ENCODE peak calls at places on chromosomes 4 and X, in five cellular contexts. R is H7, U is aorta, K is astrocyte of the spinal cord, P is heart left ventricle. H is an unnamed sample.

GRCh38 chrX:17237146-17237545 is 137.9 kb upstream of the NHS start:
- DNase-seq in K (no peak), U (no peak), P (no peak), R (no peak), H (no peak)

GRCh38 chrX:64850371-64851082 is 125.7 kb downstream of the ZC4H2 start:
- DNase-seq in P (no peak), R (no peak), K (no peak), U (no peak), H (no peak)

GRCh38 chr4:7722716-7723115 is 216.9 kb downstream of the AFAP1 start:
- DNase-seq in P (no peak), U (no peak), R (no peak), K (no peak), H (no peak)

GRCh38 chr4:155666701-155667537 is at the start of gene GUCY1A1:
- DNase-seq in U (peak), R (peak), K (peak), P (peak), H (no peak)

GRCh38 chrX:13373807-13374187 is 53.9 kb upstream of the ATXN3L start:
- DNase-seq in P (no peak), R (no peak), K (peak), U (no peak), H (peak)

GRCh38 chr4:107564326-107564725 is 155.7 kb downstream of the PAPSS1 start:
- DNase-seq in U (no peak), R (no peak), P (no peak), K (peak), H (peak)

GRCh38 chrX:21656587-21657317 is 1.4 kb downstream of the KLHL34 start:
- DNase-seq in P (peak), U (no peak), K (no peak), R (peak), H (no peak)

GRCh38 chr4:65658117-65658516 is 12.2 kb downstream of the EPHA5 start:
- DNase-seq in K (no peak), U (no peak), R (no peak), P (no peak), H (no peak)

GRCh38 chr4:100008048-100008447 is 58.0 kb upstream of the H2AZ1 start:
- DNase-seq in R (no peak), U (no peak), P (no peak), K (peak), H (peak)

GRCh38 chr4:6498511-6499240 is 26.3 kb upstream of the PPP2R2C start:
- DNase-seq in U (no peak), K (no peak), P (no peak), R (no peak), H (no peak)

GRCh38 chr4:137532869-137533236 is 559 bp upstream of the PCDH18 start:
- DNase-seq in U (no peak), R (no peak), P (no peak), K (peak), H (no peak)

GRCh38 chrX:18468599-18468998 is 43.2 kb downstream of the CDKL5 start:
- DNase-seq in K (no peak), R (no peak), P (no peak), U (no peak), H (no peak)

GRCh38 chrX:76279007-76279406 is 106.1 kb downstream of the PBDC1 start:
- DNase-seq in K (peak), R (peak), U (no peak), P (no peak), H (peak)

GRCh38 chr4:35885081-35885480 is 359.2 kb downstream of the ARAP2 start:
- DNase-seq in U (no peak), K (no peak), P (no peak), R (no peak), H (no peak)

GRCh38 chr4:40180356-40180755 is 16.5 kb upstream of the RHOH start:
- DNase-seq in U (no peak), R (no peak), K (peak), P (no peak), H (peak)

GRCh38 chr4:121669163-121669550 is 27.6 kb downstream of the ANXA5 start:
- DNase-seq in U (no peak), P (no peak), K (peak), R (no peak), H (peak)

GRCh38 chrX:149527705-149528104 is 13.1 kb upstream of the EOLA1 start:
- DNase-seq in P (no peak), R (peak), U (no peak), K (peak), H (peak)

GRCh38 chrX:43688586-43688985 is 32.5 kb downstream of the MAOA start:
- DNase-seq in K (no peak), P (no peak), R (no peak), U (no peak), H (no peak)

GRCh38 chrX:120517936-120518335 is 42.8 kb downstream of the CUL4B start:
- DNase-seq in P (no peak), R (no peak), K (peak), U (no peak), H (peak)

GRCh38 chrX:3651272-3651671 is 62.2 kb downstream of the PRKX start:
- DNase-seq in U (no peak), K (peak), R (no peak), P (no peak), H (peak)

GRCh38 chr4:29558789-29559188 is 1161.4 kb upstream of the PCDH7 start:
- DNase-seq in P (no peak), U (no peak), K (no peak), R (no peak), H (no peak)

GRCh38 chr4:47525154-47525819 is 40.2 kb downstream of the ATP10D start:
- DNase-seq in R (no peak), K (peak), P (no peak), U (no peak), H (peak)

GRCh38 chrX:8849945-8850344 is 48.8 kb upstream of the FAM9A start:
- DNase-seq in R (peak), K (no peak), P (no peak), U (no peak), H (no peak)

GRCh38 chr4:183504930-183505555 is at the start of gene ING2:
- DNase-seq in P (no peak), K (no peak), R (peak), U (no peak), H (peak)

GRCh38 chr4:54909964-54910363 is 215.4 kb downstream of the KDR start:
- DNase-seq in U (no peak), R (no peak), K (no peak), P (no peak), H (no peak)

GRCh38 chr4:54657194-54657555 is 582 bp upstream of the KIT start:
- DNase-seq in K (no peak), R (peak), P (no peak), U (no peak), H (no peak)

GRCh38 chrX:68568136-68568535 is 69.3 kb downstream of the YIPF6 start:
- DNase-seq in P (no peak), U (no peak), K (no peak), R (no peak), H (no peak)

GRCh38 chr4:168740686-168741085 is 243.8 kb downstream of the PALLD start:
- DNase-seq in U (no peak), R (no peak), P (no peak), K (no peak), H (no peak)

GRCh38 chr4:181504846-181505374 is 738.3 kb upstream of the TENM3 start:
- DNase-seq in P (no peak), U (no peak), R (no peak), K (no peak), H (no peak)

GRCh38 chrX:53086464-53086863 is 4.3 kb downstream of the TSPYL2 start:
- DNase-seq in K (no peak), U (no peak), P (peak), R (no peak), H (no peak)

GRCh38 chr4:169774466-169775445 is 17.0 kb upstream of the HPF1 start:
- DNase-seq in P (no peak), K (peak), R (peak), U (no peak), H (no peak)

GRCh38 chr4:3227878-3228675 is 20.9 kb upstream of the MSANTD1 start:
- DNase-seq in U (peak), K (no peak), P (peak), R (no peak), H (no peak)

GRCh38 chr4:66927937-66928336 is 617.4 kb downstream of the CENPC start:
- DNase-seq in P (no peak), U (no peak), R (no peak), K (no peak), H (no peak)

GRCh38 chr4:76745264-76745663 is 152.7 kb downstream of the SOWAHB start:
- DNase-seq in P (no peak), R (no peak), K (no peak), U (no peak), H (no peak)

GRCh38 chrX:93594780-93595179 is 78.6 kb downstream of the NAP1L3 start:
- DNase-seq in K (no peak), U (no peak), R (no peak), P (no peak), H (no peak)

DNA sequence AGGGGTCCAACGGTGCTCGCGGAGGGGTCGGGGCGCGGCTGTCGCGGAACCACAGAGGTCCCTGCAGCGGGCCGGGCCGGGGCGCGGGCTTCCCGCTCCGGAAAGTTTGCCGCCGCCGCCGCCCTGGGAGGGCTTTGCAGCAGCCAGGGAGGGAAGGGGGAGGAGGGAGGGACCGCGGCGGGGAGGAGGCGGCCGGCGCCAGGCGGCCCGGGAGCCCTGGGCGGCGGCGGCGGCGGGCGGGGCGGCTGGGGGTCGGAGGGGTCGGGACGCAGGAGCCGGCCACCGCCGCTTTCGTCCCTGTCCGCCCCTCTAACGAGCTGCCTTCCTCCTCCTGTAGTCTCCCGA is 375 bp downstream of the FGFR3 start:
- DNase-seq in R (peak), P (peak), U (no peak), K (no peak), H (no peak)
- H3K4me3 ChIP-seq in R (peak), P (no peak), U (peak), K (no peak), H (peak)

DNA sequence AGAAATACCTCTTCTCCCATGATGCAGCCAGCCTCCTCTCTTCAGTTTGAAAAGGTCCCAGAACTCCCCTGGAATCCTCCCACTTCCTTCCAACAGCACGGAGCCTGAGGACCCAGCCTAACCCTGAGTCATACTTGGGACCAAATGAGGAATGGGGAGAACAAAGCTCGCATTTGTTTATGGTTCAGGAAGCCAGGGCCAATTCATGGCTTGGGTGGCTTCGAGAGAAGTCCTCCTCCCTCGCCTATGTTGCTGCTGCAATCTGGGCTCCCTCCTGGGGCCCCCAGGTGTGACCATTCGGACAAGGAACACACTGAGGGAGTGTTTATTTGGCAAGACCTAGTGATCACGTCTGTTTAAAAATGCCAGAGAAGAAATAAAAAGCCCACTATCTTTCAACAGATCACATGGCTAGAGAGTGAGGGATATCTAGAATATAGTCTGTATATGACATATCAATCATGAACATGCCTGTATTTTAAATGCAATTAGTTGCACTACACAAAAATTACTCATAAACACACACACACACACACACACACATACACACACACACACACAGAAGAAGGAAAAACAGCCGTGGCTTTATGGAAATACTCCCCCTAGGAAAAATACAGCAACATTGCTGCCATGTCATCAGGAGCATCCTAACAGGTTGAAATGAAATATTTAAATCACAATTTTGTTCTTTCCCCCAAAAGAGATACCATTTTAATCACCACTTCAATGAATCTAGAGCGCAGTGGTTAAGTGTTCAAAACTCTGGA is 155.7 kb upstream of the MAP3K15 start:
- DNase-seq in R (peak), P (peak), U (peak), K (peak), H (peak)
- H3K4me3 ChIP-seq in R (no peak), P (no peak), U (no peak), K (peak), H (peak)

GRCh38 chr4:162849922-162850321 is 316.8 kb downstream of the NAF1 start:
- DNase-seq in P (no peak), K (no peak), R (no peak), U (no peak), H (no peak)
- H3K4me3 ChIP-seq in P (no peak), K (no peak), R (no peak), U (no peak), H (no peak)

GRCh38 chr4:140096483-140096861 is 57.5 kb downstream of the MAML3 start:
- DNase-seq in R (no peak), P (no peak), U (no peak), K (no peak), H (no peak)

GRCh38 chr4:140097572-140097971 is 56.4 kb downstream of the MAML3 start:
- DNase-seq in U (no peak), K (no peak), P (no peak), R (no peak), H (no peak)

GRCh38 chr4:140094701-140095420 is 59.1 kb downstream of the MAML3 start:
- DNase-seq in K (peak), U (peak), R (peak), P (peak), H (no peak)

GRCh38 chr4:140096921-140097320 is 57.1 kb downstream of the MAML3 start:
- DNase-seq in P (no peak), K (no peak), R (no peak), U (no peak), H (no peak)

GRCh38 chr4:140095694-140096482 is 58.1 kb downstream of the MAML3 start:
- DNase-seq in P (peak), K (peak), U (peak), R (no peak), H (peak)
- H3K4me3 ChIP-seq in P (no peak), K (no peak), U (no peak), R (no peak), H (no peak)

DNA sequence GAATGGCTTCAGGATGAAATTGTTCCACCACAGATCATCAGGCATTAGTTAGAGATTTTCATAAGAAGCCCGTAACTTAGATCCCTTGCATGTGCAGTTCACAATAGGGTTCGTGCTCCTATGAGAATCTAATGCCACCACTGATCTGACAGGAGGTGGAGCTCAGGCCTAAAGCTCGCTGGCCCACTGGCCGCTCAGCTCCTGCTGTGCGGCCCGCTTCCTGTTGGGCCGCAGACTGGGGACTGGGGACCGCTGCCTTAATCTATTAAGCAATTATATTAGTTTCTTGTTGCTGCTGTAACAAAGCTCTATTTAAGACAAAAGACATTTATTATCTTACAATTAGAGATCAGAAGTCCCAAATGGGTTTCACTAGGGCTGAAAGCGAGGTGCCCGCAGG is 205.6 kb downstream of the LARP7 start:
- DNase-seq in P (no peak), U (no peak), K (no peak), R (peak), H (no peak)
- H3K4me3 ChIP-seq in P (no peak), U (no peak), K (no peak), R (no peak), H (no peak)

GRCh38 chrX:116285506-116285905 is 115.0 kb downstream of the AGTR2 start:
- DNase-seq in K (no peak), R (no peak), U (no peak), P (no peak), H (peak)

GRCh38 chrX:116289592-116289991 is 119.0 kb downstream of the AGTR2 start:
- DNase-seq in P (no peak), K (no peak), U (no peak), R (no peak), H (no peak)

GRCh38 chrX:116284383-116284782 is 113.8 kb downstream of the AGTR2 start:
- DNase-seq in R (no peak), K (no peak), U (no peak), P (no peak), H (no peak)

GRCh38 chrX:116292183-116292582 is 121.6 kb downstream of the AGTR2 start:
- DNase-seq in P (no peak), U (no peak), K (no peak), R (no peak), H (no peak)

DNA sequence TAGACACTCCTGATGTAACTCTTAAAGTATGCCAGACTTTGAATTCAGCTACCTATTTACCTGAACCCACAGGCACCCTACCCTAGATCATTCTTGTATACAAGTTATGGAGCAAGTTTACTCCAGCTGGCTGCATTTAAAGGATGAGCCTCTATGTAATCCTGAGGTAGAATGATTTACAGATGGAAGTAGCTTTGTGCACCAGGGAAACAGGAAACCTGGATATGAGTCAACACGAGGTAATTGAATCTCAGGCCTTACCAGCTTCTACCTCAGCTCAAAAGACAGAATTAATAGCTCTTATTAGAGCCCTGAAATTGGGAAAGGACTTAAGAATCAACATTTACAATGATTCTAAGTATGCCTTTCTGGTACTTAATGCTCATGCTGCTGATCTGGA is 119.8 kb downstream of the AGTR2 start:
- DNase-seq in U (no peak), P (no peak), K (no peak), R (no peak), H (no peak)
- H3K4me3 ChIP-seq in U (no peak), P (no peak), K (no peak), R (no peak), H (no peak)

DNA sequence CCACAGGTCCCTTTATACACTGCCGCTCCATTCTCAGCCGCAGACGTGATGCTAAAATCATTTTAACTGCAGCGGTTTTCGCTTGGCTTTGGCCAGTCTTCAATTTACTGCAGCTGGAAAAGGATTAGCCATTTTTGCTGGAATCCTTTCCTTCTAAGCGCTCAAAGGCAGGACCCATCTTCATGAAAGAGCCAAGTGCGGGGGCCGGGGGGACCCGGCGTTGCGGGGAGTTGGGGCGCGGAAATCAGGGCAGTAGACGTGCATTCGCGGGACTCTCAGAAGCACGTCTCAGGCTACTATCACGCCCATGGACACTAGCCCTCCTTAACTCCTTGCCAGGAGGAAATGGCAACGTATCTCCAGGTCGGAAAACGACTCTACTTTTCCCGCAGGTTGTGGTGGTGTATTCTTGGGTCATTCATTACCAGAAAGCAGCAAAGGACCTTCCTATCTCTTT is 1.7 kb upstream of the PCDH10 start:
- DNase-seq in K (no peak), P (no peak), U (peak), R (peak), H (peak)
- H3K4me3 ChIP-seq in K (peak), P (no peak), U (peak), R (peak), H (peak)

H was measured in brain microvascular endothelial cell.